ENCODE peak calls at places on chromosomes 12 and 14, in five cellular contexts. N is PC-3, Y is fibroblast of lung, K is SK-N-SH, A is mammary epithelial cell. O is an unnamed sample.
A peak's percentile ranks its signal among the peaks of the same experiment; 100 is the strongest.

GRCh38 chr14:75069021-75069810 is at the start of gene ZC2HC1C:
- DNase-seq in N (peak; percentile 81), Y (peak; percentile 93), K (peak; percentile 97), A (peak; percentile 78), O (peak; percentile 74)

GRCh38 chr12:42326466-42327226 is 679 bp downstream of the PPHLN1 start:
- DNase-seq in N (peak; percentile 21), Y (peak; percentile 32), K (peak; percentile 32), A (peak; percentile 50), O (peak; percentile 78)

GRCh38 chr12:121490401-121491257 is 90.2 kb downstream of the KDM2B start:
- DNase-seq in N (no peak), Y (no peak), K (no peak), A (no peak), O (no peak)

GRCh38 chr12:52311282-52311643 is 9.9 kb downstream of the KRT83 start:
- DNase-seq in N (no peak), Y (no peak), K (no peak), A (no peak), O (no peak)

GRCh38 chr12:64733857-64734256 is 25.3 kb downstream of the GNS start:
- DNase-seq in N (peak; percentile 99), Y (no peak), K (no peak), A (peak; percentile 92), O (no peak)

GRCh38 chr12:96907681-96908163 is 665 bp downstream of the NEDD1 start:
- DNase-seq in N (no peak), Y (peak; percentile 43), K (peak; percentile 42), A (peak; percentile 42), O (peak; percentile 36)

GRCh38 chr12:49092086-49092815 is 2.4 kb downstream of the DHH start:
- DNase-seq in N (peak; percentile 63), Y (no peak), K (peak; percentile 77), A (peak; percentile 39), O (no peak)

GRCh38 chr14:39956372-39956771 is 524.1 kb upstream of the FBXO33 start:
- DNase-seq in N (peak; percentile 63), Y (no peak), K (no peak), A (no peak), O (no peak)

GRCh38 chr12:71731439-71732356 is 23.0 kb upstream of the RAB21 start:
- DNase-seq in N (peak; percentile 41), Y (peak; percentile 15), K (no peak), A (no peak), O (peak; percentile 90)

GRCh38 chr14:31785574-31785973 is 224.4 kb downstream of the NUBPL start:
- DNase-seq in N (peak; percentile 25), Y (no peak), K (no peak), A (no peak), O (no peak)

GRCh38 chr12:1369460-1369859 is 224.9 kb downstream of the FBXL14 start:
- DNase-seq in N (no peak), Y (no peak), K (no peak), A (no peak), O (no peak)

GRCh38 chr12:57939291-57939690 is 2.1 kb upstream of the ATP23 start:
- DNase-seq in N (no peak), Y (no peak), K (no peak), A (peak; percentile 47), O (no peak)

GRCh38 chr12:106037524-106038298 is 101.0 kb downstream of the NUAK1 start:
- DNase-seq in N (no peak), Y (no peak), K (no peak), A (no peak), O (no peak)

GRCh38 chr12:120261951-120262851 is 3.3 kb downstream of the PXN start:
- DNase-seq in N (peak; percentile 99), Y (no peak), K (no peak), A (peak; percentile 96), O (no peak)

GRCh38 chr12:88934163-88934747 is 354.0 kb upstream of the KITLG start:
- DNase-seq in N (peak; percentile 78), Y (peak; percentile 39), K (no peak), A (peak; percentile 87), O (peak; percentile 71)

DNA sequence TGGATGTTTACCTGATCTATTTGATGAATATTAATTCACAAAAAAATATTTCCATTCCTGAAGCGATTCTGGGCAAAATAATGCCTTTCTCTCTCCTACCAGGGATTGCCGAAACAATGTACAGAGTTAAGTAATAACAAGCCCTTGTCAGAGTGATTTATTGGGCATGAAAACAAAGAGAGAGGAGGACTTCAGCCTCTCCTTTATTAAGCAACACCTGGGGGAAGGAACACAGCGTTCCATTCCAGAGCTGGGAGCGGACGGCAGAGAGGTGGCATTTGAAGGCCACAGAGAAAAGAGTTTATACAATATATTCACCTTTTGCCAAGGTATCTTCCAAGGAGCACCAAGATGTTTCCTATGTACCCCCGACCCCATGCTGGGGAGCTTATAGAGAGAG is 165.8 kb downstream of the KSR2 start:
- DNase-seq in N (no peak), Y (no peak), K (no peak), A (peak; percentile 30), O (no peak)
- H3K4me2 ChIP-seq in N (no peak overlapping the region), Y (no peak overlapping the region), K (no peak overlapping the region), A (no peak overlapping the region), O (no peak overlapping the region)

GRCh38 chr12:79548525-79548924 is 142.2 kb downstream of the PAWR start:
- DNase-seq in N (no peak), Y (no peak), K (no peak), A (no peak), O (no peak)
- H3K4me2 ChIP-seq in N (peak overlapping the region; percentile 78), Y (no peak overlapping the region), K (no peak overlapping the region), A (peak overlapping the region; percentile 76), O (peak overlapping the region; percentile 53)

GRCh38 chr14:59362533-59362932 is 102.6 kb downstream of the GPR135 start:
- DNase-seq in N (peak; percentile 83), Y (no peak), K (no peak), A (peak; percentile 68), O (peak; percentile 75)
- H3K4me2 ChIP-seq in N (peak overlapping the region; percentile 79), Y (peak overlapping the region; percentile 15), K (peak overlapping the region; percentile 27), A (peak overlapping the region; percentile 91), O (peak overlapping the region; percentile 79)

DNA sequence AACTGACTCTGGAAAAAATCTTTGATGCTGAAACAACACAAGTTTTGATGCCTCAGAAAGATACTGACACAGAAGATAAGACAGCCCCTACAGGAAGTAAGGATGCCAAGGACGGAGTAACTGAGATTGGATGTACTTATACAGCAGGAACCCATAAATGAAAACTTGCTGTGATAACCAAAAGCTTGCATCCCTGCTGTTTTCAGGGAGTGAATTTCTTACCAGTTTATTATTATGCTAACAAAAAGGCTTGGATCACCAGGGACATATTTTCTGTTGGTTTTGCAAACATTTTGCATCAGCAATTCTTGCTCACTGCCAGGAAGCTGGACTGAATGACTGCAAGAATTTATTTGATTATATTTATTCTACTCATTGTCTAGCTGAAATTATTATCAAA is 197.7 kb downstream of the NAV3 start:
- DNase-seq in N (no peak), Y (no peak), K (no peak), A (no peak), O (no peak)
- H3K4me2 ChIP-seq in N (no peak overlapping the region), Y (no peak overlapping the region), K (no peak overlapping the region), A (no peak overlapping the region), O (no peak overlapping the region)

GRCh38 chr14:61581955-61582615 is 113.2 kb upstream of the HIF1A start:
- DNase-seq in N (no peak), Y (no peak), K (no peak), A (no peak), O (peak; percentile 68)
- H3K4me2 ChIP-seq in N (no peak overlapping the region), Y (no peak overlapping the region), K (no peak overlapping the region), A (no peak overlapping the region), O (no peak overlapping the region)

GRCh38 chr14:92625213-92625612 is 111.6 kb downstream of the RIN3 start:
- DNase-seq in N (peak; percentile 95), Y (peak; percentile 94), K (no peak), A (peak; percentile 87), O (peak; percentile 98)
- H3K4me2 ChIP-seq in N (peak overlapping the region; percentile 64), Y (peak overlapping the region; percentile 47), K (peak overlapping the region; percentile 75), A (no peak overlapping the region), O (peak overlapping the region; percentile 71)

DNA sequence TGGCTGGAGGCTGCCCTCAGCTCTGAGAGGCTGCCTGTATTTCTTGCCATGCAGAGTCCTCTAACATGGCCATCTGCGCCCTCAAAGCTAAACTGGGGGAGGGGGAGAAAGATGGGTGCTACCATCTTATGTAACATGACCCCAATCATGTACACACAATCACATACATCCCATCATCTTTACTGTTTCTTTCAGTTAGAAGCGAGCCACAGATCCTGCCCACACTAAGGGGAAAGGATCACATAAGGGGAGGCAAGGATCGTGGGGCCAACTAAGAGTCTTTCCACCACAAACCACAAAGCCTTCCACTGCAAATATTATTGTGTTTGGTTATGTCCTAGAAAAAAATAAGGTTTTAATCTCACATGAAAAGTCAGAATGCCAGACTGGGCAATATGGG is 11.8 kb upstream of the AMN1 start:
- DNase-seq in N (no peak), Y (no peak), K (no peak), A (no peak), O (no peak)
- H3K4me2 ChIP-seq in N (no peak overlapping the region), Y (no peak overlapping the region), K (no peak overlapping the region), A (no peak overlapping the region), O (no peak overlapping the region)